ENCODE peak calls at places on chromosomes 16 and 17, in six cellular contexts. C is heart left ventricle; N is CD8-positive, alpha-beta T cell; B is ovary; W is omental fat pad; G is OCI-LY7. R is an unnamed sample.

GRCh38 chr17:44222112-44222869 is 2.8 kb upstream of the UBTF start:
- DNase-seq in B (peak), G (peak), W (no peak), N (no peak), C (peak), R (peak)

GRCh38 chr17:44878627-44879221 is 20.5 kb downstream of the EFTUD2 start:
- DNase-seq in B (no peak), N (no peak), C (no peak), W (no peak), G (peak), R (peak)

GRCh38 chr16:47506800-47507199 is 45.7 kb downstream of the PHKB start:
- DNase-seq in G (peak), B (no peak), N (no peak), W (no peak), C (no peak), R (no peak)

GRCh38 chr17:57357392-57357784 is 101.1 kb downstream of the MSI2 start:
- DNase-seq in C (peak), W (no peak), B (peak), N (no peak), G (peak), R (no peak)

GRCh38 chr16:85171004-85171808 is 58.9 kb upstream of the CIBAR2 start:
- DNase-seq in N (no peak), W (no peak), C (no peak), B (no peak), G (no peak), R (no peak)

GRCh38 chr17:30858556-30859250 is 26.9 kb downstream of the ATAD5 start:
- DNase-seq in C (no peak), G (no peak), N (no peak), W (no peak), B (no peak), R (no peak)

GRCh38 chr17:21039839-21040575 is 2.8 kb downstream of the USP22 start:
- DNase-seq in W (no peak), B (peak), N (no peak), C (no peak), G (peak), R (no peak)

GRCh38 chr16:67417333-67418061 is 1.2 kb upstream of the ZDHHC1 start:
- DNase-seq in G (no peak), N (no peak), C (no peak), W (no peak), B (no peak), R (no peak)

GRCh38 chr17:80063815-80064585 is 27.6 kb downstream of the CCDC40 start:
- DNase-seq in B (peak), N (no peak), W (no peak), G (no peak), C (peak), R (no peak)

GRCh38 chr17:74276561-74277009 is 2.6 kb downstream of the DNAI2 start:
- DNase-seq in B (peak), W (no peak), C (peak), G (no peak), N (no peak), R (no peak)

GRCh38 chr16:55297910-55298175 is 26.2 kb upstream of the IRX6 start:
- DNase-seq in N (no peak), B (no peak), G (no peak), W (no peak), C (no peak), R (no peak)

GRCh38 chr16:22948058-22948602 is 134.2 kb downstream of the HS3ST2 start:
- DNase-seq in G (no peak), B (no peak), W (no peak), N (no peak), C (no peak), R (peak)

GRCh38 chr16:4556580-4556979 is 440 bp downstream of the C16orf96 start:
- DNase-seq in B (no peak), W (no peak), C (no peak), N (no peak), G (no peak), R (no peak)

GRCh38 chr17:9473716-9474115 is 101.9 kb downstream of the STX8 start:
- DNase-seq in W (no peak), G (no peak), B (no peak), N (no peak), C (no peak), R (no peak)

GRCh38 chr16:66260522-66261290 is 105.8 kb upstream of the CDH5 start:
- DNase-seq in W (no peak), G (no peak), N (no peak), B (no peak), C (no peak), R (no peak)

GRCh38 chr17:57861737-57862409 is 12.0 kb upstream of the MRPS23 start:
- DNase-seq in G (no peak), C (peak), W (no peak), B (no peak), N (no peak), R (peak)

GRCh38 chr16:76882105-76882504 is 308.9 kb upstream of the MON1B start:
- DNase-seq in G (no peak), N (no peak), B (no peak), C (no peak), W (no peak), R (no peak)

GRCh38 chr17:81712468-81713003 is 452 bp downstream of the SLC25A10 start:
- DNase-seq in G (peak), W (no peak), B (no peak), C (no peak), N (no peak), R (peak)

GRCh38 chr17:75371339-75371738 is 34.1 kb downstream of the GRB2 start:
- DNase-seq in W (no peak), N (no peak), B (no peak), C (no peak), G (peak), R (no peak)

GRCh38 chr17:48544356-48545021 is 420 bp downstream of the HOXB2 start:
- DNase-seq in W (no peak), B (peak), G (no peak), N (peak), C (peak), R (peak)

GRCh38 chr16:27317738-27318398 is 4.1 kb downstream of the IL4R start:
- DNase-seq in N (no peak), C (no peak), W (no peak), B (no peak), G (no peak), R (no peak)

GRCh38 chr17:69606142-69606800 is 191.8 kb downstream of the MAP2K6 start:
- DNase-seq in B (no peak), N (no peak), C (no peak), W (no peak), G (peak), R (no peak)

DNA sequence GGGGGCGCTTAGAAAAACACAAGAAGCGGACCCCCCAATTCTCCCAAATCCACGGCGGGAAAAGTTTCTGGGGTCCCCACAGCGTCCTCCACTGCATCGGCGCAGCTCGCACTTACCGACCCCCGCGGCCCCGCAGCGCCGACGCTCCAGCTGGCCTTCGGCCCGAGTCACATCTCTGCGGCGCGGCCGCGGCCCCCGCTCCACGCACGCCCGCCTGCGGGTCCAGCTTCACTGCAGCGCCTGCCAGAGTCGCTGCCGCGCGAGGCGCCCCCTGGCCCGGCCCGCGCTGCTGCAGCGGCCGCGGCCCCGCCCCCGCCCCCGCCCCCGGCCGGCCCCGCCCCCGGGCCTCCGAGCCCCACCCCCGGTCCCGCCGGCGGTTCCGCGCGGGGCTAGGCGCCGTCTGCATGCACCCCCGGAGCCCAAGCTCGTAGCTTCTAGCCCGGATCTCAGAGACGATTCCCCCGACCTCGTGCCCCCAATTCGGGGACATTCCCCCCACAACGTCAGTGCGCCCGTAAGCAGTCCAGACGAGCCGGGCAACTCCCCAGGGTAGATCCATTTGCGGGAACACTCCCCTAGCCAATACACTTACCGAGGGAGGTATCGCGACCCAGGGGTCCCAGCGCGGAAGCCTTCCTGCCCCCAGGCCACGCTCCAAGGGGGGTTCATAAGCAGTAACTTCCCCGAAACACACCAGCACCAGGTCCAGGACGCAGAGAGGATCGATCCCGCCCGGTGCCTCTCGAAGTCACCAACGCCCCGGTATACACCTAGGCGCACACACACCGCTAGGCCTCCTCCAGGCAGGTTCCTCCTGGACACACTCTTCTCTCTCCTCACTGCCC is at the start of gene GPRC5B:
- DNase-seq in N (peak), B (peak), C (peak), G (peak), W (no peak), R (peak)
- TF ChIP-seq CTCF in N (no peak), B (no peak), C (peak), G (no peak), W (no peak), R (peak)

DNA sequence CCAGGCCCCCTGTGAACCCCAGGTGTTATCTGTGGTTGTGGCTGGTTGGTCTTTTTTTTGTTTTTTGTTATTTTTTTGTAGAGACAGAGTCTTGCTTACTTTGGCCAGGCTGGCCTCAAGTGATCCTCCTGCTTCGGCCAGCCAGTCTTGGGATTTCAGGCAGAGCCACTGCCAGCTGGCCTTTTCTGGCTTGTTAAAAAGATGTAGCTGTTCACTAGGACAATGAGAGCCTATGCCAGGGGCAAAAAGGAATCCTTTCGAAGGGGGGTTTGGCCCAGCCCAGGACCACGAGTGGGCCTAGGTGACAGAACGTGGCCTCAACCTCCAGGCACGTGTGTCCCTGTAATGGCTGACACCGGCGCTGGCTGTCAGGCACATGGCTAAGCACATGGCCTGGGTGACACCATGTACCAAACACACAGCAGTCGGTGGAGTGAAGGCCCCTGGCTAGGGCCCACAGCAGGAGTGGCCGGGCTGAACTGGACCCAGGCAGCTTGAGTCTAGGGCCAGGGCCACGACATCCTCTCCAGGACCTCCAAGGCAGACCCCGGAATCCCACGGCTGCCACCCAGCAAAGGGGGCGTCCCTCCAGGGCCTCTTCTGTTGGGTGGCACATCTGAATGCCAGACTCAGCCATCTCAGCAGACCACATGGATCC is 6.9 kb upstream of the SLC38A8 start:
- DNase-seq in W (no peak), N (no peak), C (peak), G (no peak), B (no peak), R (no peak)
- TF ChIP-seq CTCF in W (no peak), N (no peak), C (no peak), G (no peak), B (no peak), R (no peak)

GRCh38 chr16:1772908-1773702 is at the start of gene MRPS34:
- DNase-seq in N (peak), G (peak), W (peak), C (peak), B (peak), R (peak)
- TF ChIP-seq CTCF in N (peak), G (peak), W (no peak), C (peak), B (peak), R (peak)

GRCh38 chr17:7440823-7441174 is 1.5 kb downstream of the FGF11 start:
- DNase-seq in B (no peak), C (peak), G (no peak), W (no peak), N (no peak), R (peak)
- TF ChIP-seq CTCF in B (no peak), C (no peak), G (no peak), W (no peak), N (no peak), R (no peak)

GRCh38 chr17:40986920-40987319 is 2.8 kb upstream of the KRT40 start:
- DNase-seq in W (no peak), G (no peak), N (no peak), C (no peak), B (no peak), R (no peak)
- TF ChIP-seq CTCF in W (no peak), G (no peak), N (no peak), C (no peak), B (no peak), R (no peak)

DNA sequence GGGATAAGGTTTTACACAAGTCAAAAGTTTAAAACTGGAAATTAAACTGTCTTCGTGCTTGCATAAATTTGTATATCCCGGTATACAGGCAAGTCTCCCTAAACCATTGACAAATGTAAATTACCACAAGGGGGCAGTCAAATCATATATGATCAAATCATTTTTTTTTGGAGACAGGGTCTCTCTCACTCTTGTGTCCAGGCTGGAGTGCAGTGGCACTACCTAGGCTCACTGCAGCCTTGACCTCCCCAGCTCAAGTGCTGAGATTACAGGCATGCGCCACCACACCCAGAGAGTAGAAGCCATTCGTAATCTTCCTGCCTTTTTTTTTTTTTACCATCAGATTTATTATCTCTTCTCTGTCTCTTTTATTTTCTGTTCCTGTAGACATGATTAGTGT is 18.5 kb downstream of the TOP2A start:
- DNase-seq in W (no peak), B (no peak), C (no peak), G (peak), N (no peak), R (no peak)
- TF ChIP-seq CTCF in W (no peak), B (peak), C (peak), G (peak), N (peak), R (peak)

R was measured in GM13977.